ENCODE peak calls at places on chromosomes 6 and 20, in four cellular contexts. R is lower lobe of right lung, V is HepG2, W is psoas muscle. F is an unnamed sample.

GRCh38 chr6:105424177-105424783 is 21.4 kb upstream of the PREP start:
- DNase-seq in W (peak), R (no peak), V (peak), F (peak)

GRCh38 chr6:21505574-21505990 is 88.0 kb upstream of the SOX4 start:
- DNase-seq in R (no peak), V (peak), W (no peak), F (no peak)

GRCh38 chr6:79005497-79005896 is 72.6 kb downstream of the PHIP start:
- DNase-seq in R (no peak), V (no peak), W (no peak), F (no peak)

GRCh38 chr6:56581561-56581960 is 61.1 kb downstream of the DST start:
- DNase-seq in V (no peak), W (no peak), R (no peak), F (no peak)

GRCh38 chr20:3082306-3082951 is 2.1 kb downstream of the AVP start:
- DNase-seq in R (no peak), W (no peak), V (no peak), F (no peak)

GRCh38 chr6:134683783-134684765 is 265.8 kb downstream of the ALDH8A1 start:
- DNase-seq in R (no peak), V (no peak), W (no peak), F (no peak)

GRCh38 chr20:7161690-7162089 is 394.2 kb downstream of the BMP2 start:
- DNase-seq in W (no peak), R (no peak), V (peak), F (no peak)

GRCh38 chr6:90533615-90534336 is 53.1 kb downstream of the MAP3K7 start:
- DNase-seq in W (no peak), R (no peak), V (no peak), F (no peak)

GRCh38 chr6:35706468-35706867 is 17.8 kb upstream of the FKBP5 start:
- DNase-seq in V (no peak), R (no peak), W (no peak), F (no peak)

GRCh38 chr20:2659547-2659946 is 4.5 kb downstream of the IDH3B start:
- DNase-seq in V (no peak), R (no peak), W (no peak), F (no peak)

GRCh38 chr6:106163446-106163965 is 77.4 kb downstream of the PRDM1 start:
- DNase-seq in V (no peak), R (peak), W (peak), F (no peak)

GRCh38 chr20:49608752-49609670 is 41.1 kb upstream of the PTGIS start:
- DNase-seq in W (peak), V (peak), R (peak), F (peak)

GRCh38 chr6:137277971-137278602 is 58.9 kb upstream of the IFNGR1 start:
- DNase-seq in V (peak), W (no peak), R (no peak), F (peak)

GRCh38 chr6:31122803-31123706 is 2.8 kb upstream of the CDSN start:
- DNase-seq in R (peak), V (peak), W (peak), F (peak)

GRCh38 chr20:62219992-62220665 is at the start of gene HRH3:
- DNase-seq in V (peak), R (no peak), W (peak), F (peak)

GRCh38 chr6:82040405-82041221 is 206.9 kb downstream of the IBTK start:
- DNase-seq in W (no peak), R (no peak), V (peak), F (peak)

GRCh38 chr6:116545661-116546060 is at the start of gene TRAPPC3L:
- DNase-seq in V (no peak), W (no peak), R (no peak), F (no peak)

GRCh38 chr6:119158057-119158848 is 79.8 kb upstream of the FAM184A start:
- DNase-seq in R (peak), V (no peak), W (peak), F (no peak)

GRCh38 chr6:22248513-22249308 is 48.1 kb downstream of the PRL start:
- DNase-seq in R (no peak), W (no peak), V (peak), F (no peak)

GRCh38 chr6:118768904-118769325 is 117.5 kb upstream of the CEP85L start:
- DNase-seq in W (no peak), V (no peak), R (no peak), F (no peak)

GRCh38 chr6:32666420-32667300 is at the start of gene HLA-DQB1:
- DNase-seq in R (no peak), V (peak), W (no peak), F (no peak)

GRCh38 chr6:13278184-13278583 is 50.2 kb downstream of the TBC1D7 start:
- DNase-seq in W (no peak), V (no peak), R (no peak), F (no peak)

GRCh38 chr20:33751775-33752174 is 20.0 kb downstream of the ZNF341 start:
- DNase-seq in R (no peak), W (no peak), V (no peak), F (no peak)

GRCh38 chr6:154276810-154277577 is 79.6 kb downstream of the IPCEF1 start:
- DNase-seq in R (no peak), W (no peak), V (peak), F (no peak)

GRCh38 chr20:62297449-62298227 is 5.2 kb upstream of the ADRM1 start:
- DNase-seq in V (peak), R (no peak), W (no peak), F (no peak)

GRCh38 chr6:35955071-35955470 is 34.2 kb upstream of the SRPK1 start:
- DNase-seq in R (no peak), V (no peak), W (no peak), F (no peak)

GRCh38 chr6:123770247-123770949 is 33.3 kb upstream of the NKAIN2 start:
- DNase-seq in R (no peak), W (no peak), V (no peak), F (no peak)

GRCh38 chr6:83593395-83593785 is 81.1 kb downstream of the PRSS35 start:
- DNase-seq in R (no peak), W (no peak), V (no peak), F (no peak)

GRCh38 chr6:123803862-123804681 is at the start of gene NKAIN2:
- DNase-seq in V (no peak), W (peak), R (peak), F (peak)

GRCh38 chr6:126650931-126651330 is 311.0 kb downstream of the CENPW start:
- DNase-seq in R (no peak), V (no peak), W (no peak), F (no peak)

GRCh38 chr6:37809144-37809543 is 10.4 kb upstream of the ZFAND3 start:
- DNase-seq in V (no peak), W (peak), R (no peak), F (peak)

GRCh38 chr6:125779924-125780539 is 10.7 kb upstream of the NCOA7 start:
- DNase-seq in V (peak), W (peak), R (peak), F (peak)

GRCh38 chr20:53736757-53737403 is 143.2 kb upstream of the ZNF217 start:
- DNase-seq in R (no peak), V (no peak), W (no peak), F (no peak)

GRCh38 chr6:99588618-99589289 is 17.9 kb upstream of the PRDM13 start:
- DNase-seq in R (peak), W (peak), V (peak), F (peak)

GRCh38 chr20:45967551-45968080 is 4.4 kb downstream of the ZNF335 start:
- DNase-seq in R (peak), W (no peak), V (no peak), F (no peak)
- TF ChIP-seq CTCF in R (no peak), W (no peak), V (no peak), F (no peak)

DNA sequence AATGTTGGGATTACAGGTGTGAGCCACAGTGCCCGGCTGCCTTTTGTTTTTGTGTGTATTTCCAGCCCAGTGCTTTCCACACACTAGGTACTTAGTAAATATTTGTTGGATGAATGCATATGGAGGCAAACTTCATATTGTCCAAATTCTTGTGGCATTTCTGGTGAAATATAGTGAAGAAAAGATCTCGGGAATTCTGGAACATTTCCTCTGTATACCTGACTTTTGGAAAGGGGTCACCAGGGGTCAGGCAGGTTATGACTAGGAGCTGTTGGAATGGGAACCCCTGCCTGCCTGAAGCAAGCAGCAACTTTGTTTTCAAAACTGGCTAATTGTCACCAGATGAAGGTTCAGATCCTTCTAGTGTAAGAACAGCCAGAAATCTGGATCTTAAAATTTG is 12.1 kb upstream of the SCP2D1 start:
- DNase-seq in V (no peak), W (no peak), R (no peak), F (no peak)
- H3K4me3 ChIP-seq in V (no peak), W (no peak), R (no peak), F (no peak)

DNA sequence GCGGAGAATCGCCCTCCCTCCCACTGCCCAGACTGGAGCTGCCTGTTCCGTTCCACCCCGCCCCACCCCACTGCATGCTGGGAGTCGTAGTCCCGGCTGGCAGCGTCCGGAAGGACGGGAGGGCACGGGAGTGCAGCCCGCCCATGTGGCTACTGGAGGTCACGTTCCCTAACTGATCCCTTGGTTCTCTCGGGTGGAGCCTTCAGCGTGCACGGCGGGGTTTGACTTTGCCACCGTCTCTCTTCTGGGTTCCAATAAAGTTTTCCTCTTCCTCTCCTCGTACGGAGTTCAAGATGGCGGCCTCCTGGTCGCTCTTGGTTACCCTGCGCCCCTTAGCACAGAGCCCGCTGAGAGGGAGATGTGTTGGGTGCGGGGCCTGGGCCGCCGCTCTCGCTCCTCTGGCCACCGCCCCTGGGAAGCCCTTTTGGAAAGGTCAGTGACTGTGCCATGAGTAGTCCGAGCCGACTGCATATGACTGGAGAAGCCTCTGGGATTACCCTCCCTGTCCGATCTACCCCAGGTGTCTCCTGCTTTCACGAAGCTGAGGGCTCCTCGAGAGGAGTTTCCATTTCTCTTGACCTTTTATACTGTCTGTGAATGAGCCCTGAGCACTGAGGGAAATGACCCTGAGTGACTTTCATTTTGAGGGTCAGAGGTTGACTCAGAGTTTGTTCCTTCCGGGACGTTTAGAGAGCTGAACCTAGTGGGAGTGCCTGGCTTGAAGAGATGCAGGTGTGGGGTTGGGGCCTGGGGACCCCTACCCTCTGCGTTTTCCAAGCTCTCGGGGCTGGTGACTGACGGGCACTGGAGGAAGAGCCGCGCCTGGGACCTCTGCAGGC is at the start of gene AFG1L:
- DNase-seq in R (peak), V (peak), W (peak), F (peak)
- TF ChIP-seq CTCF in R (no peak), V (peak), W (no peak), F (no peak)

GRCh38 chr6:136015531-136015930 is 164.0 kb downstream of the PDE7B start:
- DNase-seq in W (no peak), R (no peak), V (no peak), F (no peak)

GRCh38 chr6:136012198-136012884 is 160.8 kb downstream of the PDE7B start:
- DNase-seq in W (no peak), R (no peak), V (no peak), F (no peak)

GRCh38 chr6:136012948-136013347 is 161.4 kb downstream of the PDE7B start:
- DNase-seq in W (no peak), R (no peak), V (no peak), F (no peak)

GRCh38 chr6:136016228-136017225 is 165.0 kb downstream of the PDE7B start:
- DNase-seq in W (no peak), R (peak), V (no peak), F (no peak)

DNA sequence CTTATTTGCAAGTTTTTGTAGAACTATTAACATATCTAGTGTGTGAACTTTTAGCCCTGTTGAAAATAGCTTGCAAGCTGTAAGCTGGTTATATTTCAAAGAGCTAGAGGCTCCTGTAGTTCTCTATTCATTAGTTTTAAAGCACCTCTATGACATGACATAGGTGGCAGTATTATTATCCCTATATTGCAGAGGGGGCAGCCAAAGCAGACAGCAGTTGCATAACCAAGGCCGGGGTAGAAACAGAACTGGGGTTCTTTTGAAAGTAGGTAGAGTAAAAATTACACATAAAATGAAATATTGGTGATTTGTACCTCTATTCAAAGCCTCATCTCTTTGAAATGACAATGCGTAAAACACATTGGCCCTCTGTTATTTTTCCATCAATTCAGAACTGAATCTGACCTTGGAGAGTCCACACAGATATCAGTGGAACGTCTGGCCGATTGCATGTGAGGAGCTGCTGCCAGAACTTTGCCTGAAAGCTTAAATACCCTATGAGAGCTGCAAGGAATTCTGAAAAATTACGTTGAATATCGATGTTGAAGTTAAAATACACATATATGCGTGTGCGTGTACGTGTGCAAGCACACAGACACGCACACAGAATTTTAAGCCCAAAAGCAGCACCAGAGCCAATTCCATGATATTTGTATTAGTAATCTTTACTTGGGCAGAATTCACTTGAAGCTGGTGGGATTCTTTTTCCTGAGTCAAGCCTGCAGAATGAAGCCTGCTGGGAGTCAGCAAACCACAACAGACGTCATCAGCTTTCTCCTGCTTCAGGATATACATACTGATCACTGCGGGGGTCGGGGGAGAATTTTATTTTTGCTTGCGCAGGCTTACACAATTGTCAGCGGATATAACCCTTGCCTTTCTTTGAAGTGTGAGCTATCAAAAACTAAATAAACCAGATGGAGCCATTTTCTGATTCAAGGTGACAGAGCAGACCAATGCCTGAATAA is 163.2 kb downstream of the PDE7B start:
- DNase-seq in W (no peak), R (no peak), V (no peak), F (no peak)
- H3K4me3 ChIP-seq in W (no peak), R (no peak), V (no peak), F (no peak)

GRCh38 chr20:10476319-10476724 is 41.2 kb downstream of the SLX4IP start:
- DNase-seq in W (no peak), V (no peak), R (no peak), F (no peak)
- TF ChIP-seq CTCF in W (no peak), V (no peak), R (no peak), F (no peak)

GRCh38 chr6:27776504-27776903 is 135.7 kb downstream of the OR2B2 start:
- DNase-seq in R (no peak), V (no peak), W (no peak), F (no peak)
- H3K4me3 ChIP-seq in R (no peak), V (no peak), W (no peak), F (no peak)

F was measured in BE2C.